ENCODE peak calls at places on chromosomes 6 and 20, in six cellular contexts. P is fibroblast of lung, U is kidney epithelial cell, K is NT2/D1, H is GM23248, S is cardiac fibroblast. V is an unnamed sample.

GRCh38 chr6:75673885-75674284 is 72.2 kb downstream of the SENP6 start:
- DNase-seq in P (no peak), U (no peak), K (no peak), H (no peak), S (peak; percentile 22), V (no peak)

GRCh38 chr6:80767808-80768207 is 661.3 kb downstream of the BCKDHB start:
- DNase-seq in P (peak; percentile 92), U (peak; percentile 9), K (no peak), H (peak; percentile 93), S (peak; percentile 88), V (peak; percentile 85)

GRCh38 chr20:35252037-35252461 is 25.6 kb downstream of the MMP24 start:
- DNase-seq in P (no peak), U (no peak), K (no peak), H (no peak), S (no peak), V (no peak)

GRCh38 chr6:9409126-9409525 is 973.8 kb upstream of the SLC35B3 start:
- DNase-seq in P (no peak), U (no peak), K (no peak), H (no peak), S (no peak), V (peak; percentile 6)

GRCh38 chr20:11608736-11609135 is 309.0 kb upstream of the BTBD3 start:
- DNase-seq in P (no peak), U (no peak), K (no peak), H (no peak), S (no peak), V (no peak)

GRCh38 chr6:139925894-139926641 is 551.6 kb upstream of the CITED2 start:
- DNase-seq in P (peak; percentile 94), U (no peak), K (no peak), H (no peak), S (peak; percentile 91), V (peak; percentile 61)

GRCh38 chr6:1029196-1029595 is 282.7 kb upstream of the FOXQ1 start:
- DNase-seq in P (no peak), U (peak; percentile 52), K (no peak), H (peak; percentile 36), S (no peak), V (no peak)

GRCh38 chr6:165668951-165669350 is 5.9 kb upstream of the PDE10A start:
- DNase-seq in P (no peak), U (no peak), K (no peak), H (no peak), S (peak; percentile 61), V (no peak)

GRCh38 chr6:22467645-22468044 is 101.7 kb upstream of the HDGFL1 start:
- DNase-seq in P (no peak), U (no peak), K (no peak), H (no peak), S (no peak), V (no peak)

GRCh38 chr6:29516108-29516507 is 28.4 kb upstream of the MAS1L start:
- DNase-seq in P (peak; percentile 72), U (peak; percentile 32), K (no peak), H (peak; percentile 57), S (peak; percentile 75), V (peak; percentile 63)

GRCh38 chr20:3890999-3891929 is 2.1 kb downstream of the PANK2 start:
- DNase-seq in P (no peak), U (no peak), K (no peak), H (peak; percentile 30), S (no peak), V (no peak)

GRCh38 chr6:158751842-158752424 is 67.2 kb downstream of the EZR start:
- DNase-seq in P (no peak), U (no peak), K (no peak), H (no peak), S (no peak), V (no peak)

GRCh38 chr20:13028001-13028400 is 19.2 kb downstream of the SPTLC3 start:
- DNase-seq in P (peak; percentile 68), U (no peak), K (no peak), H (peak; percentile 64), S (peak; percentile 77), V (no peak)

GRCh38 chr20:10609276-10609675 is 64.5 kb downstream of the JAG1 start:
- DNase-seq in P (peak; percentile 75), U (no peak), K (no peak), H (peak; percentile 88), S (peak; percentile 85), V (peak; percentile 76)

GRCh38 chr6:68834561-68834960 is 199.5 kb downstream of the ADGRB3 start:
- DNase-seq in P (peak; percentile 10), U (no peak), K (no peak), H (peak; percentile 2), S (peak; percentile 20), V (no peak)

GRCh38 chr6:7479801-7480266 is 61.6 kb upstream of the DSP start:
- DNase-seq in P (peak; percentile 39), U (peak; percentile 69), K (no peak), H (peak; percentile 87), S (peak; percentile 77), V (peak; percentile 28)

GRCh38 chr6:41836660-41837052 is 49.2 kb downstream of the TOMM6 start:
- DNase-seq in P (peak; percentile 31), U (no peak), K (no peak), H (peak; percentile 7), S (peak; percentile 33), V (peak; percentile 10)

GRCh38 chr20:58723628-58723984 is 31.0 kb downstream of the NPEPL1 start:
- DNase-seq in P (no peak), U (no peak), K (no peak), H (no peak), S (no peak), V (no peak)

GRCh38 chr6:53811082-53811481 is 16.3 kb downstream of the LRRC1 start:
- DNase-seq in P (peak; percentile 34), U (no peak), K (no peak), H (peak; percentile 66), S (no peak), V (no peak)

GRCh38 chr6:44005507-44005903 is 121.7 kb downstream of the MRPL14 start:
- DNase-seq in P (no peak), U (no peak), K (no peak), H (no peak), S (no peak), V (no peak)

GRCh38 chr6:30951907-30952469 is 11.2 kb downstream of the MUCL3 start:
- DNase-seq in P (no peak), U (no peak), K (no peak), H (no peak), S (no peak), V (no peak)

GRCh38 chr20:39124064-39124463 is 161.9 kb downstream of the DHX35 start:
- DNase-seq in P (no peak), U (no peak), K (no peak), H (no peak), S (no peak), V (no peak)

GRCh38 chr20:41268917-41269652 is 48.4 kb downstream of the ZHX3 start:
- DNase-seq in P (no peak), U (no peak), K (no peak), H (peak; percentile 20), S (no peak), V (no peak)

GRCh38 chr6:139657121-139657520 is 282.7 kb upstream of the CITED2 start:
- DNase-seq in P (no peak), U (no peak), K (no peak), H (no peak), S (no peak), V (no peak)

GRCh38 chr6:126069457-126069856 is 83.1 kb downstream of the TRMT11 start:
- DNase-seq in P (no peak), U (no peak), K (no peak), H (no peak), S (peak; percentile 10), V (no peak)

GRCh38 chr6:31356216-31356945 is 598 bp downstream of the HLA-B start:
- DNase-seq in P (peak; percentile 6), U (no peak), K (no peak), H (peak; percentile 63), S (peak; percentile 36), V (peak; percentile 68)

GRCh38 chr6:9136141-9136865 is 701.0 kb upstream of the SLC35B3 start:
- DNase-seq in P (no peak), U (no peak), K (no peak), H (no peak), S (no peak), V (peak; percentile 80)

GRCh38 chr20:1300083-1300840 is 28.7 kb downstream of the SDCBP2 start:
- DNase-seq in P (no peak), U (no peak), K (no peak), H (no peak), S (no peak), V (no peak)

GRCh38 chr20:1298888-1299511 is 29.9 kb downstream of the SDCBP2 start:
- DNase-seq in P (no peak), U (no peak), K (no peak), H (no peak), S (no peak), V (no peak)

GRCh38 chr20:1302578-1303541 is 26.1 kb downstream of the SDCBP2 start:
- DNase-seq in P (peak; percentile 23), U (no peak), K (no peak), H (no peak), S (peak; percentile 9), V (no peak)

GRCh38 chr20:1299522-1299921 is 29.4 kb downstream of the SDCBP2 start:
- DNase-seq in P (no peak), U (no peak), K (no peak), H (no peak), S (no peak), V (no peak)

GRCh38 chr20:1301031-1301529 is 27.9 kb downstream of the SDCBP2 start:
- DNase-seq in P (peak; percentile 71), U (no peak), K (peak; percentile 58), H (peak; percentile 68), S (peak; percentile 74), V (peak; percentile 29)
- H3K4me3 ChIP-seq in P (no peak overlapping the region), U (no peak overlapping the region), K (no peak overlapping the region), H (no peak overlapping the region), S (no peak overlapping the region), V (no peak overlapping the region)

GRCh38 chr20:53579581-53580375 is 13.9 kb downstream of the ZNF217 start:
- DNase-seq in P (peak; percentile 69), U (no peak), K (no peak), H (peak; percentile 85), S (peak; percentile 95), V (peak; percentile 81)
- H3K4me3 ChIP-seq in P (no peak overlapping the region), U (no peak overlapping the region), K (no peak overlapping the region), H (peak overlapping the region; percentile 61), S (peak overlapping the region; percentile 15), V (peak overlapping the region; percentile 64)

DNA sequence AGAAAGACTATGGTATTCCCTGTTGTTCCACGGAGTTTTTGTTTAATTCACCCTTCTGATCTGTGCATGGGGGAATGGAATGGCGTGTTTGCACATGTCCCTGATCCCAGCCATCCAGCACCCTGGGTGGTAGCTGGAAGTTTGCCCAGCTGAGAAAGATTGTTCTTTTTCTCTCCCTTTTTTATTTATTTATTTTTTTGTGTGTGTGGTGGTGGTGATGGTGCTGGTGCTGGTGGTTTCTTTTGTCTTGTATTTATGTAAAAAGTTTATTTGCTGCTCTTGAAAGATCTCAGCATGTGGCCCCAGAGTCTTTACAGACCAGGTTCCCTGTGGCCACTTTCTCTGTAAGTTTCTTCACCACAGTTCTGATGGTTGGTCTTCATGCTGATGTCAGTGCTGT is 372.6 kb downstream of the UTRN start:
- DNase-seq in P (peak; percentile 21), U (no peak), K (peak; percentile 55), H (no peak), S (no peak), V (no peak)
- H3K4me3 ChIP-seq in P (no peak overlapping the region), U (no peak overlapping the region), K (no peak overlapping the region), H (no peak overlapping the region), S (no peak overlapping the region), V (no peak overlapping the region)

DNA sequence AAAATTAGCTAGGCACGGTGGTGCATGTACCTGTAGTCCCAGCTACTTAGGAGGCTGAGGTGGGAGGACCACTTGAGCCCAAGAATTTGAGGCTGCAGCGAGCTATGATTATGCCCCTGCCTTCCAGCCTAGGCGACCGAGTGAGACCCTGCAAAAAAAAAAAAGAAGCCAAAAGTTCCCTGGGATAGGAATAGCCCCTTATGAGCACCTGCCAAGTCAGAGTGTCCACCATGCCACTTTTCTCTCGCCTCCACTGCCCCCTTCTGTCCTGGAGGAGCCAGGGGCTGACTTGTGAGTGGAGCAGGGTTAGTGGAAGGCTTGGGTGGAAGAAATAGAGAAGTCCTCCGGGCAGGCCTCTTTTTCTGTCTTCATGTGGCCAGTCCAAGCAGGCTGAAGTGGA is 12.1 kb upstream of the DDX27 start:
- DNase-seq in P (no peak), U (no peak), K (no peak), H (no peak), S (no peak), V (no peak)
- H3K4me3 ChIP-seq in P (no peak overlapping the region), U (no peak overlapping the region), K (no peak overlapping the region), H (no peak overlapping the region), S (no peak overlapping the region), V (no peak overlapping the region)

V was measured in adipocyte.